ENCODE peak calls at places on chromosomes 13 and 19, in five cellular contexts. One of them, this sample, is unnamed. For H3K4me1, the result is how much of the 10 kb centered on the place peaks cover.

GRCh38 chr13:95440441-95441088 is 112.0 kb upstream of the CLDN10 start:
- DNase-seq in CD8-positive, alpha-beta T cell: no peak
- DNase-seq in A549: no peak
- DNase-seq in astrocyte: no peak
- DNase-seq in right lobe of liver: no peak
- DNase-seq in this sample: no peak

GRCh38 chr13:40316301-40316700 is 350.1 kb downstream of the FOXO1 start:
- DNase-seq in A549: no peak
- DNase-seq in astrocyte: no peak
- DNase-seq in right lobe of liver: no peak
- DNase-seq in CD8-positive, alpha-beta T cell: no peak
- DNase-seq in this sample: no peak

GRCh38 chr13:99496322-99497142 is 4.7 kb upstream of the TM9SF2 start:
- DNase-seq in right lobe of liver: peak
- DNase-seq in A549: no peak
- DNase-seq in CD8-positive, alpha-beta T cell: peak
- DNase-seq in astrocyte: peak
- DNase-seq in this sample: no peak

GRCh38 chr19:2546128-2547032 is 70.5 kb downstream of the GADD45B start:
- DNase-seq in CD8-positive, alpha-beta T cell: no peak
- DNase-seq in right lobe of liver: peak
- DNase-seq in astrocyte: peak
- DNase-seq in A549: no peak
- DNase-seq in this sample: peak

GRCh38 chr19:7783991-7784421 is 21.0 kb downstream of the CLEC4M start:
- DNase-seq in CD8-positive, alpha-beta T cell: no peak
- DNase-seq in right lobe of liver: no peak
- DNase-seq in astrocyte: no peak
- DNase-seq in A549: peak
- DNase-seq in this sample: no peak

GRCh38 chr19:53879145-53880037 is 2.6 kb upstream of the PRKCG start:
- DNase-seq in CD8-positive, alpha-beta T cell: peak
- DNase-seq in astrocyte: peak
- DNase-seq in A549: peak
- DNase-seq in right lobe of liver: peak
- DNase-seq in this sample: peak

GRCh38 chr19:10639836-10640235 is 14.3 kb upstream of the ILF3 start:
- DNase-seq in astrocyte: no peak
- DNase-seq in A549: no peak
- DNase-seq in CD8-positive, alpha-beta T cell: no peak
- DNase-seq in right lobe of liver: no peak
- DNase-seq in this sample: no peak

GRCh38 chr13:79246575-79246949 is 159.5 kb downstream of the RBM26 start:
- DNase-seq in right lobe of liver: no peak
- DNase-seq in CD8-positive, alpha-beta T cell: no peak
- DNase-seq in astrocyte: no peak
- DNase-seq in A549: no peak
- DNase-seq in this sample: no peak

GRCh38 chr13:78806457-78806856 is 147.5 kb upstream of the OBI1 start:
- DNase-seq in A549: peak
- DNase-seq in astrocyte: no peak
- DNase-seq in right lobe of liver: no peak
- DNase-seq in CD8-positive, alpha-beta T cell: no peak
- DNase-seq in this sample: no peak

GRCh38 chr13:79547821-79548220 is 66.9 kb downstream of the NDFIP2 start:
- DNase-seq in right lobe of liver: no peak
- DNase-seq in astrocyte: peak
- DNase-seq in CD8-positive, alpha-beta T cell: no peak
- DNase-seq in A549: no peak
- DNase-seq in this sample: no peak

GRCh38 chr19:35136231-35136630 is 1.4 kb upstream of the LGI4 start:
- DNase-seq in CD8-positive, alpha-beta T cell: no peak
- DNase-seq in right lobe of liver: no peak
- DNase-seq in A549: no peak
- DNase-seq in astrocyte: no peak
- DNase-seq in this sample: no peak

GRCh38 chr19:47650695-47651094 is 41.8 kb downstream of the BICRA start:
- DNase-seq in CD8-positive, alpha-beta T cell: no peak
- DNase-seq in right lobe of liver: no peak
- DNase-seq in A549: no peak
- DNase-seq in astrocyte: no peak
- DNase-seq in this sample: peak

GRCh38 chr19:58581227-58582141 is 8.3 kb upstream of the MZF1 start:
- DNase-seq in right lobe of liver: peak
- DNase-seq in astrocyte: peak
- DNase-seq in A549: peak
- DNase-seq in CD8-positive, alpha-beta T cell: peak
- DNase-seq in this sample: peak

GRCh38 chr13:40789275-40790231 is at the start of gene SLC25A15:
- DNase-seq in right lobe of liver: peak
- DNase-seq in CD8-positive, alpha-beta T cell: peak
- DNase-seq in A549: peak
- DNase-seq in astrocyte: peak
- DNase-seq in this sample: peak

GRCh38 chr19:18373892-18374629 is 11.9 kb upstream of the GDF15 start:
- DNase-seq in A549: peak
- DNase-seq in CD8-positive, alpha-beta T cell: peak
- DNase-seq in right lobe of liver: peak
- DNase-seq in astrocyte: peak
- DNase-seq in this sample: peak

GRCh38 chr19:14459703-14460102 is 15.5 kb downstream of the PTGER1 start:
- DNase-seq in A549: no peak
- DNase-seq in CD8-positive, alpha-beta T cell: no peak
- DNase-seq in astrocyte: no peak
- DNase-seq in right lobe of liver: no peak
- DNase-seq in this sample: no peak

GRCh38 chr13:44231786-44232516 is 141.7 kb upstream of the SERP2 start:
- DNase-seq in A549: peak
- DNase-seq in astrocyte: peak
- DNase-seq in right lobe of liver: no peak
- DNase-seq in CD8-positive, alpha-beta T cell: no peak
- DNase-seq in this sample: peak

GRCh38 chr19:44747739-44748425 is 626 bp upstream of the BCL3 start:
- DNase-seq in astrocyte: peak
- DNase-seq in A549: peak
- DNase-seq in CD8-positive, alpha-beta T cell: peak
- DNase-seq in right lobe of liver: peak
- DNase-seq in this sample: peak

GRCh38 chr13:83414393-83414792 is 467.9 kb downstream of the SLITRK1 start:
- DNase-seq in CD8-positive, alpha-beta T cell: no peak
- DNase-seq in astrocyte: no peak
- DNase-seq in A549: no peak
- DNase-seq in right lobe of liver: no peak
- DNase-seq in this sample: no peak

GRCh38 chr13:100298116-100298681 is 209.3 kb downstream of the PCCA start:
- DNase-seq in A549: no peak
- DNase-seq in astrocyte: no peak
- DNase-seq in right lobe of liver: no peak
- DNase-seq in CD8-positive, alpha-beta T cell: no peak
- DNase-seq in this sample: no peak

GRCh38 chr19:50520822-50521465 is 7.2 kb upstream of the ASPDH start:
- DNase-seq in CD8-positive, alpha-beta T cell: no peak
- DNase-seq in astrocyte: no peak
- DNase-seq in A549: no peak
- DNase-seq in right lobe of liver: no peak
- DNase-seq in this sample: no peak

GRCh38 chr19:38838208-38838985 is 6.8 kb upstream of the ECH1 start:
- DNase-seq in A549: no peak
- DNase-seq in astrocyte: no peak
- DNase-seq in CD8-positive, alpha-beta T cell: no peak
- DNase-seq in right lobe of liver: no peak
- DNase-seq in this sample: no peak

GRCh38 chr19:17479325-17479791 is 9.0 kb downstream of the SLC27A1 start:
- DNase-seq in CD8-positive, alpha-beta T cell: no peak
- DNase-seq in right lobe of liver: no peak
- DNase-seq in A549: no peak
- DNase-seq in astrocyte: peak
- DNase-seq in this sample: no peak

GRCh38 chr19:5828661-5829566 is 10.6 kb downstream of the FUT6 start:
- DNase-seq in right lobe of liver: no peak
- DNase-seq in CD8-positive, alpha-beta T cell: peak
- DNase-seq in A549: no peak
- DNase-seq in astrocyte: no peak
- DNase-seq in this sample: no peak

GRCh38 chr19:45866400-45867176 is 2.5 kb downstream of the FOXA3 start:
- DNase-seq in CD8-positive, alpha-beta T cell: no peak
- DNase-seq in right lobe of liver: no peak
- DNase-seq in A549: no peak
- DNase-seq in astrocyte: no peak
- DNase-seq in this sample: no peak

GRCh38 chr19:49718511-49718910 is 27.6 kb downstream of the CPT1C start:
- DNase-seq in A549: no peak
- DNase-seq in right lobe of liver: no peak
- DNase-seq in astrocyte: no peak
- DNase-seq in CD8-positive, alpha-beta T cell: no peak
- DNase-seq in this sample: no peak

GRCh38 chr13:39942177-39942900 is 286.9 kb downstream of the COG6 start:
- DNase-seq in astrocyte: no peak
- DNase-seq in A549: no peak
- DNase-seq in CD8-positive, alpha-beta T cell: no peak
- DNase-seq in right lobe of liver: no peak
- DNase-seq in this sample: no peak

GRCh38 chr19:47510516-47511127 is 4.2 kb downstream of the NAPA start:
- DNase-seq in A549: no peak
- DNase-seq in right lobe of liver: no peak
- DNase-seq in CD8-positive, alpha-beta T cell: no peak
- DNase-seq in astrocyte: no peak
- DNase-seq in this sample: peak

DNA sequence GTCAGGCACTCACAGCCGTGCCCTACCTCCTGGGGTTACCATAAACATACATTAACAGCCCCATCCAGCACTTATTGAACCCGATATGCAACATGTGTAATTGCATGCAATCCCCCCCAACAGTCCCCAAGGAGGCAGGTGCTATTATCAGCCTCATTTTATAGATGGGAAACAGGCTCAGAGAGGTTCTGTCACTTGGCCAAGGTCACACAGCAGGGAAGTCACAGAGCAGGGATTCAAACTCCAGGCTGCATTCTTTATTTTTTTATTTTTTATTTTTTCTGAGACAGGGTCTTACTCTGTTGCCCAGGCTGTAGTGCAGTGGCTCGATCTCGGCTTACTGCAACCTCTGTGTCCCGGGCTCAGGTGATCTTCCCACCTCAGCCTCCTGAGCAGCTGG is 38.4 kb upstream of the TNFAIP8L1 start:
- DNase-seq in A549: no peak
- DNase-seq in astrocyte: no peak
- DNase-seq in CD8-positive, alpha-beta T cell: no peak
- DNase-seq in right lobe of liver: no peak
- DNase-seq in this sample: no peak
- H3K4me3 ChIP-seq in A549: no peak
- H3K4me3 ChIP-seq in astrocyte: no peak
- H3K4me3 ChIP-seq in CD8-positive, alpha-beta T cell: no peak
- H3K4me3 ChIP-seq in right lobe of liver: no peak
- H3K4me3 ChIP-seq in this sample: no peak

GRCh38 chr13:112832811-112833210 is 136.2 kb upstream of the MCF2L start:
- DNase-seq in CD8-positive, alpha-beta T cell: no peak
- DNase-seq in right lobe of liver: no peak
- DNase-seq in A549: no peak
- DNase-seq in astrocyte: no peak
- DNase-seq in this sample: no peak
- H3K4me1 ChIP-seq in CD8-positive, alpha-beta T cell: under half
- H3K4me1 ChIP-seq in right lobe of liver: under half
- H3K4me1 ChIP-seq in A549: under half
- H3K4me1 ChIP-seq in astrocyte: under half
- H3K4me1 ChIP-seq in this sample: under half

DNA sequence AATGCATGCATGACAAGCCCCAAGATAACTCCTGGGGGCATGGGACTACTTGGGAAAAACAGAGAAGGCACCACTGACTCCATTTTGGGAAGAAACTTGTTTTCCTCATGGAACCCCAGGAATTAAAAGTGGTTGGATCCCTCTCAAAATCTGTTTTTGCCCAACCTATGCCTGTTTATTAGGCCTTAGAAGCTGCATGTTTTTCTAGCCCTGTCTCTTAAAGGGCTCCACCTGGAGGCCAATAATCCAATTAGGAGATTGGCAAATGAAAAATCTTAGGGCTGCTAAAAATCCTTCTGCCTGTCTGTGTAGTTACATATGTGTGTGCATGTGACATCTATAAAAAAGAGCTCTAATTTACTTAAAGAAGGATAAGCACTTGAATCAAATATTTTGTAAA is 26.9 kb downstream of the MED4 start:
- DNase-seq in A549: no peak
- DNase-seq in CD8-positive, alpha-beta T cell: no peak
- DNase-seq in right lobe of liver: no peak
- DNase-seq in astrocyte: no peak
- DNase-seq in this sample: no peak
- TF ChIP-seq CTCF in A549: no peak
- TF ChIP-seq CTCF in CD8-positive, alpha-beta T cell: no peak
- TF ChIP-seq CTCF in right lobe of liver: no peak
- TF ChIP-seq CTCF in astrocyte: no peak
- TF ChIP-seq CTCF in this sample: no peak

DNA sequence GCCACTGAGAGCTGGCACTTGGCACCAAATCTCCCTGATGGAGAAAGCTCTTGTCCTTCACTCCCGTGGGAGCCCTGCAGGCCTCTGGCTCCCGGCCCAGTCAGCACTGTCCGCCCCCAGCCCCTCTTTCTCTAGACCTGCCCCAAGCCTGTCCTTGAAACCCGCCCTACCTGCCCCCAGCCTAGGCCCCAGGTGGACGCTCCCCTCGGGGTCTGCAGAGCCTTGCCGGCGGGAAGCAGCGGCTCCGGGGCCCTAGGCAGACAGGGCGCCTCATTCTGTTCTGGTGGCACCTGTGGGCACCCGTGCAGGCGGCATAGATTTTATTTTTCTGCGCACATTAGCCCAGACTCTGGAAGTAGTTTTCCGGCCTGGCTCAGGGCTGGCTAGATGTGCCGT is 17.6 kb downstream of the IL17D start:
- DNase-seq in A549: no peak
- DNase-seq in astrocyte: no peak
- DNase-seq in right lobe of liver: no peak
- DNase-seq in CD8-positive, alpha-beta T cell: no peak
- DNase-seq in this sample: no peak
- H3K4me3 ChIP-seq in A549: no peak
- H3K4me3 ChIP-seq in astrocyte: no peak
- H3K4me3 ChIP-seq in right lobe of liver: no peak
- H3K4me3 ChIP-seq in CD8-positive, alpha-beta T cell: no peak
- H3K4me3 ChIP-seq in this sample: no peak

DNA sequence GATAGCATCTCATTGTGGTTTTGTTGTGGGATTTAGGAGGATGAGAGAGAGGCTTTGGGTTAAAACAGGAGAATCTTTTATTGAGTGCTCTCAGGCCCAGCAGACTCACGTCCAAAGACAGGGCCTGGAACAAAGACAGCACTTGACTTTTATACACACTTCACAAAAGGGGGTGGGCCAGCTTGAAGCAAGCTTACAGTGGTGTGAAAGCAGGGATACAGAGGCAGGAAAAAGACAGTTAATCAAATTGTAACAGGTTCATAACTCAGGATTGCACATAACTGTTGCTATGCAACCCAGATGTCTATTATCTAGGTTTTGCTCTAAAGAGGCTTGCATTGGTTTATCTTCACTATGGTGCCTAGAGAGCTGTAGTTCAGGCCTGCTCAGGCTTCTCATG is 42.3 kb upstream of the CEACAM21 start:
- DNase-seq in A549: no peak
- DNase-seq in right lobe of liver: no peak
- DNase-seq in astrocyte: no peak
- DNase-seq in CD8-positive, alpha-beta T cell: no peak
- DNase-seq in this sample: no peak
- H3K4me1 ChIP-seq in A549: under half
- H3K4me1 ChIP-seq in right lobe of liver: under half
- H3K4me1 ChIP-seq in astrocyte: under half
- H3K4me1 ChIP-seq in CD8-positive, alpha-beta T cell: under half
- H3K4me1 ChIP-seq in this sample: under half

This sample was measured in pancreas.